ENCODE peak calls at places on chromosomes 11 and 22, in six cellular contexts. U is NCI-H2081, I is hippocampal formation, J is HEK293T, P is A549, K is colonic mucosa. R is an unnamed sample.

GRCh38 chr11:118625036-118625690 is 17.7 kb downstream of the PHLDB1 start:
- DNase-seq in U (no peak), J (no peak), I (no peak), K (no peak), P (no peak), R (no peak)

GRCh38 chr11:90256404-90257157 is 33.7 kb upstream of the CHORDC1 start:
- DNase-seq in K (no peak), P (no peak), U (no peak), J (no peak), I (no peak), R (no peak)

GRCh38 chr11:85347291-85347690 is 279.9 kb downstream of the DLG2 start:
- DNase-seq in K (no peak), I (no peak), P (no peak), U (no peak), J (no peak), R (no peak)

GRCh38 chr11:104001474-104001873 is 35.0 kb upstream of the DDI1 start:
- DNase-seq in U (no peak), K (no peak), P (no peak), I (no peak), J (no peak), R (no peak)

GRCh38 chr22:30312053-30312452 is 14.7 kb downstream of the TBC1D10A start:
- DNase-seq in J (no peak), P (no peak), K (no peak), I (no peak), U (no peak), R (no peak)

GRCh38 chr11:117255966-117256365 is 23.5 kb downstream of the RNF214 start:
- DNase-seq in J (no peak), P (no peak), U (no peak), I (no peak), K (no peak), R (no peak)

GRCh38 chr11:78327945-78328344 is 89.7 kb downstream of the GAB2 start:
- DNase-seq in K (no peak), J (no peak), P (no peak), U (no peak), I (no peak), R (no peak)

GRCh38 chr11:117172678-117173421 is 5.7 kb upstream of the SIDT2 start:
- DNase-seq in P (no peak), U (no peak), K (no peak), J (no peak), I (no peak), R (no peak)

GRCh38 chr11:130042093-130042591 is 27.6 kb upstream of the APLP2 start:
- DNase-seq in K (no peak), P (peak), J (no peak), I (no peak), U (peak), R (no peak)

GRCh38 chr11:22079133-22079847 is 113.6 kb upstream of the ANO5 start:
- DNase-seq in I (no peak), U (no peak), P (no peak), J (no peak), K (no peak), R (no peak)

GRCh38 chr11:12787847-12788246 is 113.6 kb downstream of the TEAD1 start:
- DNase-seq in P (no peak), J (no peak), K (no peak), I (no peak), U (no peak), R (no peak)